ENCODE peak calls at places on chromosomes 7 and 10, in ten cellular contexts. E is progenitor cell of endocrine pancreas; X is SHP77; I is PC-9; Z is activated CD4-positive, alpha-beta T cell treated with anti-CD3 and anti-CD28 coated beads for 48 hours; M is neural progenitor cell; P is activated T-helper 9 cell treated with anti-CD3 and anti-CD28 coated beads, Interleukin-2, amount 50 U/mL, for 16 hours; N is A549; A is choroid plexus epithelial cell; V is WERI-Rb-1. Q is an unnamed sample.

GRCh38 chr10:85602306-85602705 is 764.3 kb downstream of the GRID1 start:
- DNase-seq in E (no peak), X (no peak), I (no peak), Z (no peak), M (no peak), P (no peak), N (no peak), A (no peak), V (no peak), Q (no peak)

GRCh38 chr7:135100856-135101255 is 47.0 kb upstream of the TMEM140 start:
- DNase-seq in E (no peak), X (no peak), I (no peak), Z (no peak), M (no peak), P (no peak), N (no peak), A (peak), V (no peak), Q (no peak)

GRCh38 chr7:55555160-55555559 is 17.1 kb downstream of the VOPP1 start:
- DNase-seq in E (no peak), X (no peak), I (no peak), Z (no peak), M (no peak), P (no peak), N (no peak), A (no peak), V (no peak), Q (no peak)

GRCh38 chr10:21494221-21495001 is 31.1 kb downstream of the SKIDA1 start:
- DNase-seq in E (no peak), X (no peak), I (peak), Z (peak), M (peak), P (no peak), N (no peak), A (peak), V (no peak), Q (peak)

GRCh38 chr7:76040126-76040525 is 7.7 kb downstream of the STYXL1 start:
- DNase-seq in E (no peak), X (no peak), I (no peak), Z (no peak), M (no peak), P (no peak), N (no peak), A (no peak), V (no peak), Q (no peak)

GRCh38 chr10:35412900-35413491 is 76.7 kb downstream of the CCNY start:
- DNase-seq in E (no peak), X (no peak), I (peak), Z (no peak), M (no peak), P (no peak), N (no peak), A (peak), V (no peak), Q (no peak)

GRCh38 chr10:92757066-92757716 is 67.4 kb downstream of the HHEX start:
- DNase-seq in E (peak), X (no peak), I (peak), Z (no peak), M (peak), P (no peak), N (peak), A (peak), V (no peak), Q (peak)

GRCh38 chr10:3978174-3978573 is 193.2 kb upstream of the KLF6 start:
- DNase-seq in E (no peak), X (no peak), I (no peak), Z (no peak), M (no peak), P (no peak), N (no peak), A (peak), V (no peak), Q (no peak)

GRCh38 chr10:128305601-128306345 is 179.6 kb upstream of the MKI67 start:
- DNase-seq in E (no peak), X (no peak), I (no peak), Z (no peak), M (no peak), P (no peak), N (no peak), A (no peak), V (no peak), Q (no peak)

GRCh38 chr10:47319798-47320197 is 2.5 kb upstream of the GDF2 start:
- DNase-seq in E (no peak), X (no peak), I (no peak), Z (no peak), M (no peak), P (no peak), N (no peak), A (no peak), V (no peak), Q (no peak)

GRCh38 chr7:101817031-101817929 is at the start of gene CUX1:
- DNase-seq in E (peak), X (no peak), I (peak), Z (peak), M (peak), P (peak), N (peak), A (no peak), V (no peak), Q (peak)

GRCh38 chr10:26439436-26440090 is 1.4 kb downstream of the APBB1IP start:
- DNase-seq in E (no peak), X (no peak), I (no peak), Z (no peak), M (no peak), P (no peak), N (no peak), A (no peak), V (no peak), Q (no peak)

GRCh38 chr10:9028211-9028610 is 973.7 kb downstream of the GATA3 start:
- DNase-seq in E (no peak), X (no peak), I (no peak), Z (no peak), M (no peak), P (no peak), N (no peak), A (no peak), V (no peak), Q (no peak)

GRCh38 chr7:95867309-95867708 is 95.0 kb downstream of the DYNC1I1 start:
- DNase-seq in E (no peak), X (peak), I (no peak), Z (no peak), M (peak), P (no peak), N (no peak), A (no peak), V (no peak), Q (no peak)